ENCODE peak calls at places on chromosomes 3 and 15, in four cellular contexts. W, R, F and Q are unnamed samples.

GRCh38 chr3:57696861-57697321 is 4.0 kb upstream of the DENND6A start:
- DNase-seq in W (no peak), R (peak; percentile 10), F (no peak), Q (no peak)

GRCh38 chr15:71707230-71708051 is 102.9 kb upstream of the NR2E3 start:
- DNase-seq in W (no peak), R (peak; percentile 50), F (no peak), Q (no peak)

GRCh38 chr15:98904466-98905048 is 103.0 kb downstream of the PGPEP1L start:
- DNase-seq in W (no peak), R (peak; percentile 54), F (no peak), Q (no peak)

GRCh38 chr3:97990624-97991277 is 18.5 kb upstream of the RIOX2 start:
- DNase-seq in W (no peak), R (no peak), F (no peak), Q (no peak)

GRCh38 chr15:92365816-92366215 is 27.9 kb upstream of the ST8SIA2 start:
- DNase-seq in W (no peak), R (no peak), F (no peak), Q (no peak)

GRCh38 chr3:164004205-164004604 is 1074.1 kb downstream of the SI start:
- DNase-seq in W (no peak), R (no peak), F (no peak), Q (no peak)

GRCh38 chr3:122956685-122957455 is 70.7 kb downstream of the SEMA5B start:
- DNase-seq in W (no peak), R (no peak), F (peak; percentile 35), Q (no peak)

GRCh38 chr3:138172625-138173024 is 2.1 kb downstream of the DBR1 start:
- DNase-seq in W (no peak), R (no peak), F (no peak), Q (no peak)

GRCh38 chr15:25501828-25502446 is 63.1 kb upstream of the UBE3A start:
- DNase-seq in W (peak; percentile 20), R (peak; percentile 27), F (peak; percentile 38), Q (peak; percentile 6)

GRCh38 chr15:70504305-70504951 is 258.9 kb downstream of the UACA start:
- DNase-seq in W (no peak), R (peak; percentile 76), F (no peak), Q (no peak)

GRCh38 chr3:149460123-149460522 is 14.4 kb upstream of the TM4SF4 start:
- DNase-seq in W (no peak), R (peak; percentile 67), F (no peak), Q (no peak)

GRCh38 chr15:96703087-96703486 is 372.6 kb downstream of the NR2F2 start:
- DNase-seq in W (no peak), R (no peak), F (no peak), Q (no peak)

GRCh38 chr3:128282392-128283196 is 129.3 kb downstream of the EEFSEC start:
- DNase-seq in W (no peak), R (peak; percentile 64), F (peak; percentile 28), Q (no peak)

GRCh38 chr3:10306156-10306555 is 13.4 kb upstream of the GHRL start:
- DNase-seq in W (no peak), R (no peak), F (no peak), Q (no peak)

GRCh38 chr15:78076231-78077052 is 1.1 kb downstream of the TBC1D2B start:
- DNase-seq in W (no peak), R (no peak), F (no peak), Q (no peak)

GRCh38 chr3:111333642-111334041 is 208.4 kb upstream of the CD96 start:
- DNase-seq in W (no peak), R (no peak), F (no peak), Q (no peak)

GRCh38 chr3:28347374-28348285 is 891 bp upstream of the ZCWPW2 start:
- DNase-seq in W (no peak), R (peak; percentile 78), F (no peak), Q (no peak)

GRCh38 chr15:48721061-48721810 is 75.7 kb upstream of the FBN1 start:
- DNase-seq in W (no peak), R (peak; percentile 21), F (no peak), Q (no peak)

GRCh38 chr3:171245796-171246453 is 214.3 kb downstream of the TNIK start:
- DNase-seq in W (no peak), R (no peak), F (no peak), Q (no peak)

GRCh38 chr3:127150915-127151564 is 41.9 kb upstream of the PRR23E start:
- DNase-seq in W (no peak), R (no peak), F (no peak), Q (no peak)

GRCh38 chr15:62359416-62359815 is 194.3 kb upstream of the C2CD4B start:
- DNase-seq in W (no peak), R (no peak), F (no peak), Q (no peak)

DNA sequence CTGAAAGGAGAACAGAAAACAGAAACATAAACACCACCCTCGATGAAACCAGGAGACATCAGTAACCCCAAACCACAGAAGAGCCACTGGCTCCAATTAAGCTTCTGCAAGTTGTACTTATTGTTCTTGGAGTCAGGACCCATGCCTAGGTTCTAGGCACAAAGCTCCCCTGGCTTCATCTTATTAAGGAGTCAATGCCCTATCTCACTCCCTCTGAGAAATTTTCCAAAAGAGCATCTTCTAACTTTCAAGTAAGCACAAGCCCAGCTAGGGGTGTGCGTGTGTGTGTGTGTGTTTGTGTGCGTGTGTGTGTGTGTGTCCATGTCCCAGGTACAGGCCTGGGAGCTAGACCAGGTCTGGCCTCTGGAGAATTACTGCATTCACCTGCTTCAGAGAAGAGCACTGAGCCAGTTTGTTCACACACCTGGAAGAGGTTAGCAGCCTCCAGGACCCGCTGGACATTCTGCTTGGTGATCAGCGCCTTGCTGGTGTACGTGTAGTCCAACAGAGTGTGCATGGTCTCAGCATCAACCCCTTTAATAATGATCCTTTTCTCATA is 28.0 kb downstream of the KLHL6 start:
- DNase-seq in W (no peak), R (no peak), F (no peak), Q (no peak)
- TF ChIP-seq CTCF in W (no peak), R (no peak), F (no peak), Q (no peak)

GRCh38 chr3:65077124-65077523 is 389.3 kb upstream of the ADAMTS9 start:
- DNase-seq in W (no peak), R (no peak), F (no peak), Q (no peak)

GRCh38 chr3:65078748-65079147 is 390.9 kb upstream of the ADAMTS9 start:
- DNase-seq in W (no peak), R (no peak), F (no peak), Q (no peak)

GRCh38 chr3:65083240-65083639 is 395.4 kb upstream of the ADAMTS9 start:
- DNase-seq in W (no peak), R (peak; percentile 14), F (no peak), Q (no peak)

DNA sequence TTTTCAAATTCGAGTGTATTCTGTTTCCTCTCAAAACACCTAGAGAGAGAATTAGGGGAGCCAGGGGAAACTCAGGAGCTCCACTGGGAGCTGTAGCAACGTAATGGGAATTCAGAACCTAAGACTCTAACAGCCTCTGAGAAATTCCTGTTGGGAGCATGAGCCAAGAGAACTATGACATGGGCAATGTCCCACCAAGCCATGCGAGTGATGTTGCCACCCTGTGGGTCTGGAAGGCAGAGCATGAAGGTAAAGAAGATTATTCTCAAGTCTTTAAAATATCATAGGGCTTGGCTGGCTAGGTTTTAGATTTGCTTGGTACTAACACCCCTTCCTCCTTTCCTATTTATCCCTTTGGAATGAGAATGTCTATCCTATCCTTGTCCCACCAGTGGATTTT is 392.6 kb upstream of the ADAMTS9 start:
- DNase-seq in W (no peak), R (peak; percentile 3), F (no peak), Q (no peak)
- TF ChIP-seq CTCF in W (no peak), R (no peak), F (no peak), Q (peak; percentile 57)

DNA sequence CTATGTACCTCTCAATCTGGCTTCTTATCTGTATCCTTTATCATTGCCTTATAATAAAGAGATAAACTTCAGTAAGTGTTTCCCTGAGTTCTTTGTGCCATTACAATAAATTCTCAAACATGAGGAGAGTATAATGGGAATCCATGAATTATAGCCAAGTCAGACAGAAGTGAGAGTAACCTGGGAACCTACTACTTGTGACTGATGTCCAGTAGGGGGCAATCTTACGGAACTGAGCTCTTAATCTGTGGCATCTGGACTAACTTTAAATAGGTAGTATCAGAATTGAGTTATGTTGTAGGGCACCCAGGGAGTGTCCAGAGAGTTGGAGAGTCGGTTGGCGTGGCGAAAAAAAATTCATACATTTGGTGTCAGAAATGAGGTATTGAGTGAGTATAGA is 542.6 kb downstream of the ZBBX start:
- DNase-seq in W (no peak), R (no peak), F (no peak), Q (peak; percentile 1)
- TF ChIP-seq CTCF in W (no peak), R (no peak), F (no peak), Q (peak; percentile 69)

GRCh38 chr3:377158-377561 is 180.6 kb downstream of the CHL1 start:
- DNase-seq in W (no peak), R (peak; percentile 26), F (no peak), Q (no peak)
- TF ChIP-seq CTCF in W (no peak), R (peak; percentile 26), F (no peak), Q (peak; percentile 57)

GRCh38 chr3:29481969-29482767 is 201.3 kb downstream of the RBMS3 start:
- DNase-seq in W (no peak), R (no peak), F (no peak), Q (no peak)

GRCh38 chr3:29486917-29487316 is 206.0 kb downstream of the RBMS3 start:
- DNase-seq in W (no peak), R (no peak), F (no peak), Q (no peak)

GRCh38 chr3:29488922-29489321 is 208.1 kb downstream of the RBMS3 start:
- DNase-seq in W (no peak), R (peak; percentile 39), F (no peak), Q (no peak)

GRCh38 chr3:29484633-29485032 is 203.8 kb downstream of the RBMS3 start:
- DNase-seq in W (no peak), R (no peak), F (no peak), Q (peak; percentile 13)

GRCh38 chr3:29486087-29486486 is 205.2 kb downstream of the RBMS3 start:
- DNase-seq in W (no peak), R (peak; percentile 93), F (no peak), Q (peak; percentile 99)
- TF ChIP-seq CTCF in W (no peak), R (no peak), F (no peak), Q (no peak)